ENCODE peak calls at places on chromosomes 16 and 17, in eight cellular contexts. A is OCI-LY7; C is activated CD4-positive, alpha-beta T cell treated with anti-CD3 and anti-CD28 coated beads, Interleukin-2, amount 10 ng/mL, durations not matched to agents 7 days and 5 days; F is neural crest cell; X is stimulated activated CD8-positive, alpha-beta memory T cell treated with anti-CD3 and anti-CD28 coated beads, Interleukin-7, amount 100 ng/mL, for 24 hours; I is NCI-H1105; E is effector memory CD4-positive, alpha-beta T cell; T is activated T-helper 1 cell treated with Interleukin-2 at 50 U/mL for 16 hours. M is an unnamed sample.

GRCh38 chr16:22053921-22054341 is 38.4 kb upstream of the VWA3A start:
- DNase-seq in A (no peak), C (no peak), F (no peak), X (no peak), I (no peak), E (no peak), T (no peak), M (no peak)

GRCh38 chr17:50708050-50709000 is 611 bp upstream of the ANKRD40 start:
- DNase-seq in A (peak; percentile 50), C (peak; percentile 14), F (no peak), X (no peak), I (peak; percentile 13), E (no peak), T (no peak), M (peak; percentile 56)

GRCh38 chr17:14471052-14471451 is 170.2 kb downstream of the HS3ST3B1 start:
- DNase-seq in A (no peak), C (no peak), F (no peak), X (no peak), I (no peak), E (no peak), T (no peak), M (no peak)

GRCh38 chr17:28763804-28764266 is 20.0 kb downstream of the TRAF4 start:
- DNase-seq in A (peak; percentile 84), C (peak; percentile 86), F (peak; percentile 81), X (peak; percentile 59), I (peak; percentile 52), E (peak; percentile 70), T (peak; percentile 51), M (peak; percentile 59)

GRCh38 chr17:31424944-31425582 is 33.6 kb downstream of the RAB11FIP4 start:
- DNase-seq in A (no peak), C (no peak), F (no peak), X (no peak), I (no peak), E (no peak), T (no peak), M (no peak)

GRCh38 chr17:76122411-76123126 is 18.5 kb downstream of the FOXJ1 start:
- DNase-seq in A (no peak), C (no peak), F (no peak), X (no peak), I (no peak), E (no peak), T (no peak), M (no peak)

GRCh38 chr17:10177131-10177920 is 21.1 kb downstream of the GAS7 start:
- DNase-seq in A (no peak), C (no peak), F (no peak), X (no peak), I (no peak), E (no peak), T (no peak), M (no peak)

GRCh38 chr16:56090076-56090475 is 101.2 kb upstream of the GNAO1 start:
- DNase-seq in A (no peak), C (no peak), F (no peak), X (no peak), I (no peak), E (no peak), T (no peak), M (no peak)

GRCh38 chr17:8896087-8896486 is 28.6 kb upstream of the PIK3R6 start:
- DNase-seq in A (no peak), C (no peak), F (no peak), X (no peak), I (no peak), E (no peak), T (no peak), M (no peak)

GRCh38 chr16:47732806-47733150 is 271.6 kb downstream of the PHKB start:
- DNase-seq in A (no peak), C (no peak), F (no peak), X (no peak), I (no peak), E (no peak), T (no peak), M (no peak)

GRCh38 chr17:16304832-16305231 is 48.4 kb downstream of the CENPV start:
- DNase-seq in A (peak; percentile 57), C (peak; percentile 24), F (peak; percentile 17), X (no peak), I (no peak), E (no peak), T (no peak), M (no peak)

GRCh38 chr17:59853168-59853918 is 39.4 kb downstream of the TUBD1 start:
- DNase-seq in A (peak; percentile 95), C (peak; percentile 68), F (peak; percentile 11), X (no peak), I (no peak), E (peak; percentile 49), T (peak; percentile 44), M (peak; percentile 96)

GRCh38 chr16:15907863-15908478 is 19.6 kb upstream of the CEP20 start:
- DNase-seq in A (peak; percentile 98), C (peak; percentile 21), F (no peak), X (no peak), I (no peak), E (no peak), T (no peak), M (no peak)

GRCh38 chr16:19886061-19886792 is 1.6 kb upstream of the GPRC5B start:
- DNase-seq in A (peak; percentile 74), C (peak; percentile 83), F (peak; percentile 86), X (peak; percentile 64), I (peak; percentile 26), E (peak; percentile 60), T (peak; percentile 55), M (peak; percentile 84)

GRCh38 chr16:4372578-4373355 is 1.1 kb downstream of the VASN start:
- DNase-seq in A (peak; percentile 57), C (no peak), F (no peak), X (no peak), I (peak; percentile 45), E (no peak), T (no peak), M (peak; percentile 75)

GRCh38 chr17:2782030-2782429 is 14.2 kb upstream of the RAP1GAP2 start:
- DNase-seq in A (no peak), C (no peak), F (no peak), X (no peak), I (no peak), E (no peak), T (no peak), M (no peak)

GRCh38 chr16:67598527-67598926 is 36.2 kb downstream of the CTCF start:
- DNase-seq in A (no peak), C (no peak), F (no peak), X (no peak), I (no peak), E (no peak), T (no peak), M (no peak)

GRCh38 chr17:27993723-27994310 is 48.7 kb upstream of the NLK start:
- DNase-seq in A (no peak), C (no peak), F (no peak), X (no peak), I (no peak), E (no peak), T (no peak), M (no peak)

GRCh38 chr17:44610331-44610730 is 45.9 kb upstream of the MEIOC start:
- DNase-seq in A (no peak), C (no peak), F (no peak), X (no peak), I (no peak), E (no peak), T (no peak), M (no peak)

GRCh38 chr16:81313731-81314602 is 795 bp upstream of the GAN start:
- DNase-seq in A (no peak), C (peak; percentile 8), F (no peak), X (no peak), I (no peak), E (no peak), T (no peak), M (no peak)

GRCh38 chr17:38886643-38887010 is 16.8 kb downstream of the LASP1 start:
- DNase-seq in A (no peak), C (no peak), F (no peak), X (no peak), I (no peak), E (no peak), T (no peak), M (no peak)

GRCh38 chr17:80891096-80892018 is 100.3 kb upstream of the CHMP6 start:
- DNase-seq in A (no peak), C (peak; percentile 87), F (no peak), X (peak; percentile 46), I (no peak), E (peak; percentile 68), T (peak; percentile 71), M (no peak)

GRCh38 chr17:44187131-44187899 is 543 bp downstream of the TMUB2 start:
- DNase-seq in A (no peak), C (peak; percentile 36), F (no peak), X (peak; percentile 63), I (peak; percentile 59), E (peak; percentile 32), T (no peak), M (no peak)

GRCh38 chr16:57818377-57819055 is 16.2 kb upstream of the KIFC3 start:
- DNase-seq in A (no peak), C (no peak), F (no peak), X (no peak), I (peak; percentile 67), E (no peak), T (no peak), M (peak; percentile 88)

GRCh38 chr17:81030726-81031570 is 4.0 kb upstream of the BAIAP2 start:
- DNase-seq in A (no peak), C (no peak), F (no peak), X (no peak), I (no peak), E (no peak), T (no peak), M (no peak)

GRCh38 chr17:41504126-41504977 is 1.1 kb downstream of the KRT13 start:
- DNase-seq in A (no peak), C (no peak), F (no peak), X (no peak), I (no peak), E (no peak), T (no peak), M (no peak)

GRCh38 chr17:76445697-76446448 is 7.1 kb downstream of the UBE2O start:
- DNase-seq in A (no peak), C (no peak), F (no peak), X (no peak), I (no peak), E (no peak), T (no peak), M (no peak)

GRCh38 chr17:16929281-16929680 is 42.6 kb downstream of the TNFRSF13B start:
- DNase-seq in A (no peak), C (no peak), F (no peak), X (no peak), I (no peak), E (no peak), T (no peak), M (no peak)

GRCh38 chr16:67265834-67266233 is 13.5 kb upstream of the PLEKHG4 start:
- DNase-seq in A (no peak), C (no peak), F (no peak), X (no peak), I (no peak), E (no peak), T (no peak), M (no peak)

GRCh38 chr16:54193656-54194007 is 93.0 kb downstream of the IRX3 start:
- DNase-seq in A (peak; percentile 41), C (peak; percentile 36), F (peak; percentile 82), X (no peak), I (peak; percentile 73), E (no peak), T (no peak), M (peak; percentile 55)

GRCh38 chr16:30748634-30749445 is 615 bp downstream of the PHKG2 start:
- DNase-seq in A (peak; percentile 25), C (peak; percentile 29), F (peak; percentile 30), X (no peak), I (no peak), E (peak; percentile 9), T (no peak), M (no peak)

GRCh38 chr16:11112723-11113348 is 143.2 kb downstream of the SOCS1 start:
- DNase-seq in A (no peak), C (no peak), F (no peak), X (no peak), I (peak; percentile 45), E (no peak), T (no peak), M (peak; percentile 46)

GRCh38 chr17:2705263-2705662 is 6.3 kb downstream of the CLUH start:
- DNase-seq in A (no peak), C (no peak), F (no peak), X (no peak), I (no peak), E (no peak), T (no peak), M (no peak)

GRCh38 chr16:51875834-51876725 is 670.9 kb downstream of the TOX3 start:
- DNase-seq in A (no peak), C (no peak), F (no peak), X (no peak), I (no peak), E (no peak), T (no peak), M (no peak)

M was measured in NCI-H2081.